ENCODE peak calls at places on chromosomes 4 and X, in four cellular contexts. C, T, N and I are unnamed samples.

GRCh38 chr4:108029321-108029720 is 39.6 kb downstream of the HADH start:
- DNase-seq in N (no peak), C (no peak), T (no peak), I (no peak)

GRCh38 chr4:139454111-139454600 is at the start of gene RAB33B:
- DNase-seq in C (peak), N (no peak), T (no peak), I (no peak)

GRCh38 chr4:128516568-128516967 is 229.0 kb upstream of the PGRMC2 start:
- DNase-seq in T (no peak), C (no peak), N (peak), I (peak)

GRCh38 chr4:87865288-87865687 is 32.5 kb downstream of the MEPE start:
- DNase-seq in N (no peak), T (no peak), C (no peak), I (no peak)

GRCh38 chr4:159723341-159724048 is 620.6 kb downstream of the RAPGEF2 start:
- DNase-seq in C (no peak), N (no peak), T (no peak), I (no peak)

GRCh38 chr4:13309751-13310150 is 174.4 kb downstream of the RAB28 start:
- DNase-seq in C (no peak), T (no peak), N (no peak), I (no peak)

GRCh38 chrX:22159071-22159470 is 113.6 kb upstream of the CBLL2 start:
- DNase-seq in N (peak), C (no peak), T (no peak), I (no peak)

GRCh38 chr4:150164956-150165355 is 86.7 kb downstream of the DCLK2 start:
- DNase-seq in C (no peak), T (no peak), N (no peak), I (no peak)

GRCh38 chr4:4323705-4324534 is 33.9 kb downstream of the ZBTB49 start:
- DNase-seq in C (no peak), T (no peak), N (no peak), I (no peak)

GRCh38 chr4:40621592-40622512 is 7.8 kb downstream of the RBM47 start:
- DNase-seq in N (peak), T (no peak), C (no peak), I (peak)